ENCODE peak calls at places on chromosomes 2 and 18, in seven cellular contexts. M is posterior vena cava; Q is cardiac muscle cell; L is stimulated activated naive CD8-positive, alpha-beta T cell treated with anti-CD3 and anti-CD28 coated beads, Interleukin-15, Interleukin-2, amounts not matched to agents 100 U/mL and 50 U/mL, for 24 hours; P is GDM1; S is kidney epithelial cell; A is kidney glomerular epithelial cell. Z is an unnamed sample.

GRCh38 chr2:171365232-171365631 is 68.6 kb downstream of the METTL8 start:
- DNase-seq in M (no peak), Q (no peak), L (no peak), P (no peak), S (no peak), A (no peak), Z (peak)

GRCh38 chr2:74587664-74588277 is 33.3 kb downstream of the DOK1 start:
- DNase-seq in M (peak), Q (peak), L (peak), P (peak), S (no peak), A (peak), Z (peak)

GRCh38 chr2:163734911-163735691 is 707 bp downstream of the FIGN start:
- DNase-seq in M (no peak), Q (peak), L (no peak), P (no peak), S (no peak), A (peak), Z (no peak)

GRCh38 chr2:45728458-45728942 is 77.0 kb downstream of the PRKCE start:
- DNase-seq in M (no peak), Q (no peak), L (no peak), P (no peak), S (no peak), A (no peak), Z (no peak)

GRCh38 chr2:219116776-219117646 is 43.6 kb downstream of the NHEJ1 start:
- DNase-seq in M (no peak), Q (no peak), L (no peak), P (no peak), S (no peak), A (peak), Z (no peak)

GRCh38 chr2:134601266-134601665 is 117.5 kb downstream of the TMEM163 start:
- DNase-seq in M (no peak), Q (no peak), L (no peak), P (no peak), S (no peak), A (no peak), Z (no peak)

GRCh38 chr2:201996681-201997254 is 36.9 kb upstream of the FZD7 start:
- DNase-seq in M (no peak), Q (no peak), L (no peak), P (no peak), S (no peak), A (no peak), Z (no peak)

GRCh38 chr2:187299122-187299906 is 148.7 kb downstream of the CALCRL start:
- DNase-seq in M (no peak), Q (peak), L (no peak), P (peak), S (no peak), A (peak), Z (peak)

GRCh38 chr2:64114063-64114911 is 29.9 kb downstream of the PELI1 start:
- DNase-seq in M (no peak), Q (no peak), L (no peak), P (no peak), S (peak), A (peak), Z (no peak)

GRCh38 chr18:74519320-74520095 is 14.8 kb upstream of the CNDP1 start:
- DNase-seq in M (peak), Q (no peak), L (no peak), P (no peak), S (no peak), A (no peak), Z (no peak)

GRCh38 chr2:167783266-167784070 is 463.9 kb downstream of the STK39 start:
- DNase-seq in M (no peak), Q (peak), L (no peak), P (no peak), S (peak), A (peak), Z (no peak)

GRCh38 chr2:149741646-149742045 is 154.1 kb upstream of the MMADHC start:
- DNase-seq in M (no peak), Q (no peak), L (no peak), P (no peak), S (peak), A (peak), Z (no peak)

GRCh38 chr2:481388-481787 is 193.5 kb upstream of the ALKAL2 start:
- DNase-seq in M (no peak), Q (no peak), L (no peak), P (no peak), S (no peak), A (no peak), Z (no peak)

GRCh38 chr18:34837769-34838194 is 127.7 kb downstream of the DTNA start:
- DNase-seq in M (no peak), Q (no peak), L (no peak), P (no peak), S (no peak), A (no peak), Z (no peak)

GRCh38 chr2:217314021-217314460 is 454.2 kb upstream of the TNP1 start:
- DNase-seq in M (no peak), Q (no peak), L (no peak), P (no peak), S (no peak), A (no peak), Z (peak)

GRCh38 chr2:7191927-7192326 is 274.7 kb downstream of the RNF144A start:
- DNase-seq in M (no peak), Q (peak), L (no peak), P (no peak), S (peak), A (peak), Z (peak)